ENCODE peak calls at places on chromosomes 7 and 10, in five cellular contexts. O, Z, N, S and M are unnamed samples.
A peak's percentile ranks its signal among the peaks of the same experiment; 100 is the strongest.

GRCh38 chr7:74272305-74273038 is 16.7 kb upstream of the CLIP2 start:
- DNase-seq in O (peak; percentile 81), Z (peak; percentile 75), N (peak; percentile 97), S (peak; percentile 71), M (no peak)

GRCh38 chr7:131130324-131130723 is 197.4 kb upstream of the MKLN1 start:
- DNase-seq in O (no peak), Z (no peak), N (no peak), S (no peak), M (no peak)

GRCh38 chr10:43174969-43175368 is 36.7 kb downstream of the CSGALNACT2 start:
- DNase-seq in O (no peak), Z (no peak), N (no peak), S (no peak), M (no peak)

GRCh38 chr10:50635286-50635685 is 11.5 kb upstream of the SGMS1 start:
- DNase-seq in O (no peak), Z (no peak), N (peak; percentile 92), S (no peak), M (no peak)

GRCh38 chr7:5421626-5422323 is 1.9 kb downstream of the TNRC18 start:
- DNase-seq in O (peak; percentile 72), Z (peak; percentile 44), N (peak; percentile 86), S (peak; percentile 28), M (no peak)

GRCh38 chr10:124214610-124215009 is 121.2 kb upstream of the CHST15 start:
- DNase-seq in O (no peak), Z (no peak), N (no peak), S (no peak), M (no peak)

GRCh38 chr7:157651366-157652160 is 314.8 kb downstream of the DNAJB6 start:
- DNase-seq in O (no peak), Z (no peak), N (no peak), S (no peak), M (no peak)

GRCh38 chr10:70578371-70578947 is 24.1 kb downstream of the PRF1 start:
- DNase-seq in O (no peak), Z (no peak), N (peak; percentile 58), S (no peak), M (peak; percentile 98)

GRCh38 chr7:66140924-66141323 is 26.3 kb downstream of the CRCP start:
- DNase-seq in O (peak; percentile 94), Z (peak; percentile 52), N (peak; percentile 92), S (no peak), M (peak; percentile 32)

GRCh38 chr7:22808140-22808539 is 14.5 kb downstream of the TOMM7 start:
- DNase-seq in O (no peak), Z (no peak), N (no peak), S (no peak), M (no peak)

GRCh38 chr10:4708123-4708759 is 117.8 kb upstream of the AKR1E2 start:
- DNase-seq in O (no peak), Z (no peak), N (no peak), S (peak; percentile 62), M (no peak)

GRCh38 chr7:157397751-157398691 is 61.2 kb downstream of the DNAJB6 start:
- DNase-seq in O (no peak), Z (peak; percentile 63), N (peak; percentile 73), S (peak; percentile 62), M (peak; percentile 38)

GRCh38 chr7:33981686-33982424 is 76.5 kb downstream of the BMPER start:
- DNase-seq in O (no peak), Z (no peak), N (peak; percentile 36), S (no peak), M (no peak)

GRCh38 chr10:103765981-103766380 is 89.4 kb downstream of the SH3PXD2A start:
- DNase-seq in O (no peak), Z (peak; percentile 50), N (no peak), S (no peak), M (no peak)

GRCh38 chr7:11404355-11404754 is 427.6 kb downstream of the THSD7A start:
- DNase-seq in O (no peak), Z (no peak), N (no peak), S (no peak), M (no peak)

DNA sequence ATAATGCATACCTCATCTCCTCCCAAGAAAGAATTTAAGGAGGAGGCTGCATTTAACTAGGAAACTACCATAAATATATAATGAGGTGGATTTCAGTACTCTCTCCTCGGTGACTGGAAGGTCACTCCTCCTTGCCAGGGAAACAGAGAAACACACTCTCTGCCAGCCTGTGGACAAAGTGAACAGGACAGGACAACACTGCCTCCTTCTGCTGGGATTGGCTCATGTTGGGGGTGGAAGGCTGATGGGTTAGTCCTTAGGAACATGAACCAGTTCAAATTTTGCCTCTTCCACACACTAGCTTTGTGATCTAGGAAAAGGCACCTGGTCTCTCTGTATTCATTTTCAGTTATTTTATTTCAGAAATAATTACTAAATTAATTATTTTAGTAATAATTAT is 50.6 kb upstream of the STEAP4 start:
- DNase-seq in O (peak; percentile 70), Z (peak; percentile 19), N (peak; percentile 2), S (no peak), M (no peak)
- TF ChIP-seq CTCF in O (peak; percentile 69), Z (peak; percentile 52), N (peak; percentile 4), S (no peak), M (peak; percentile 62)

DNA sequence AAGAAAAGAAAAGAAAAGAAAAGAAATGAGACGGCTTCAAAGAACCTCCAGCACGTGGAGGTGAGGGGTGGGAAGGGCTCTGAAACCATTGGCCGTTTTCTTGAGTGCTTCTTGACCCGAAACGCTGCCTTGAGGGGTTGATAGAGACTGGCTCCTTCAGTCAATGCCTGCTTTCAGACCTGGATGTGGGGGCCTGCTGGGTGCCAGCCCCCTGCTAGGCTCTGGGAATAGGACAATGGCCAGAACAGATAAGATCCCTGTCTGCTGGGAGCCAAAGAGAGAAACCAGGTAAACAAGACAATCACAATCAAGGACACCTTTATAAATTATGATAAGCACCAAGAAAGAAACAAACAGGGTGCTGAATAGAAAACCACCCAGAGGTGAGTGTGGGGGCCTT is 27.7 kb downstream of the ZMIZ1 start:
- DNase-seq in O (no peak), Z (no peak), N (no peak), S (no peak), M (no peak)
- H3K4me1 ChIP-seq in O (peaks cover 87% of the 10 kb centered on the region), Z (peaks cover 99% of the 10 kb centered on the region), N (peaks cover 40% of the 10 kb centered on the region), S (peaks cover 55% of the 10 kb centered on the region), M (peaks cover 3% of the 10 kb centered on the region)

DNA sequence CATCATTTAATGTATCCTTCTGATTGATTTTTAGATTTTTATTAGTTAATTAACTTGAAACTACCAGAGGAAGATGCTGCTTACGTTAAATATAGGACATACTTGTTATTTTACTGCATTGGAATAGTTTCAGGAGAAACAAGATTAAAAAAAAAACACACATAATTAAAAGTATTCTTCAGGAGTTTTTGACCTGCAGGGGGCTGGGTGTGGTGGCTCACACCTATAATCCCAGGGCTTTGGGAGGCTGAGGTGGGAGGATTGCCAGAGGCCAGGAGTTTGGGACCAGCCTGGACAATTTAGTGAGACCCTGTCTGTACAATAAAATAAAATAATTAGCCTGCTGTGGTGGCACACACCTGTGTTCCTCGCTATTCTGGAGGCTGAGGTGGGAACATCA is 10.7 kb downstream of the CBLL1 start:
- DNase-seq in O (no peak), Z (no peak), N (no peak), S (no peak), M (no peak)
- TF ChIP-seq CTCF in O (no peak), Z (no peak), N (no peak), S (peak; percentile 30), M (peak; percentile 32)

GRCh38 chr7:29292886-29293658 is 98.5 kb downstream of the CHN2 start:
- DNase-seq in O (no peak), Z (no peak), N (no peak), S (no peak), M (no peak)
- H3K4me1 ChIP-seq in O (no peaks in the 10 kb centered on the region), Z (peaks cover 9% of the 10 kb centered on the region), N (no peaks in the 10 kb centered on the region), S (no peaks in the 10 kb centered on the region), M (peaks cover 1% of the 10 kb centered on the region)

GRCh38 chr10:81182296-81182695 is 644.6 kb downstream of the SH2D4B start:
- DNase-seq in O (no peak), Z (no peak), N (no peak), S (no peak), M (no peak)

GRCh38 chr10:81179324-81179723 is 641.6 kb downstream of the SH2D4B start:
- DNase-seq in O (no peak), Z (no peak), N (no peak), S (no peak), M (no peak)

GRCh38 chr10:81177651-81178244 is 640.0 kb downstream of the SH2D4B start:
- DNase-seq in O (no peak), Z (no peak), N (no peak), S (no peak), M (peak; percentile 13)

DNA sequence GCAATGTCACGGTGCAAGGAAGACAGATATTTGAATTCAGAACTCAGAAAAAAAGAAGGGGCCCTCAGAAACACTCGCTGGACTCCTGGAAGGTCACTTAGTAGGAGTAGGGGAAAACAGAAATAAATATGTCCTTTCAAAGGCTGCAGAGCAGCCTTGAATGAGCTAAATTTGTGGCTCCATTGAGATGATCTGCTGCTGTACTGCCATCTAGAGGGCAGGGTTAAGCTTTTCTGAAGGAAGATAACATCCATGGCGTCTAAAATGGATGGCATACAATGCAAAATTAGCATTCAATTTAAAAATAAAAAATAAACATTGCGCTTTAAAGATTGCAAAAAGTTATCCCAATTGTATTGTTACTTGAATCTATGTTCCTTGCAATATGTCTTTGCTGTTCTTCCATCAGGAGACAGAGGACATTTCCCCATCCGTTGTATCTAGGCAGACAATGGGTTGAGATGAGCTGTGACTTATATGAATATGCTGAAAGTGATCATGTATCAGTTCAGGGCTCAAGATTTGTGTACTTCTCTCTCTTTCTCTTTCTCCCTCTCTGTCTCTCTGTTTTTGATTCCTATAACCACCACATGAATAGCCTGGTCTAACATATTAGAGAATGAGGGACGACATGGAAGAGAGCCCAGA is 642.2 kb downstream of the SH2D4B start:
- DNase-seq in O (no peak), Z (no peak), N (no peak), S (no peak), M (no peak)
- TF ChIP-seq CTCF in O (peak; percentile 22), Z (peak; percentile 17), N (no peak), S (peak; percentile 25), M (peak; percentile 55)

GRCh38 chr7:149874644-149875028 is 867 bp downstream of the ATP6V0E2 start:
- DNase-seq in O (no peak), Z (no peak), N (no peak), S (no peak), M (no peak)

GRCh38 chr7:149875396-149875795 is 1.6 kb downstream of the ATP6V0E2 start:
- DNase-seq in O (no peak), Z (no peak), N (no peak), S (no peak), M (no peak)

GRCh38 chr7:149872419-149873073 is 1.2 kb upstream of the ATP6V0E2 start:
- DNase-seq in O (peak; percentile 94), Z (peak; percentile 84), N (peak; percentile 85), S (peak; percentile 90), M (peak; percentile 29)

GRCh38 chr7:149873074-149873967 is 448 bp upstream of the ATP6V0E2 start:
- DNase-seq in O (peak; percentile 97), Z (peak; percentile 97), N (peak; percentile 90), S (peak; percentile 100), M (peak; percentile 52)

GRCh38 chr7:149873968-149874643 is at the start of gene ATP6V0E2:
- DNase-seq in O (no peak), Z (no peak), N (no peak), S (no peak), M (no peak)
- H3K4me1 ChIP-seq in O (peaks cover 19% of the 10 kb centered on the region), Z (peaks cover 63% of the 10 kb centered on the region), N (peaks cover 2% of the 10 kb centered on the region), S (peaks cover 15% of the 10 kb centered on the region), M (no peaks in the 10 kb centered on the region)